ENCODE peak calls at places on chromosomes 5 and 9, in six cellular contexts. A is PC-3, D is IMR-90, T is cardiac muscle cell, K is psoas muscle, O is uterus. F is an unnamed sample.
A peak's percentile ranks its signal among the peaks of the same experiment; 100 is the strongest.

GRCh38 chr5:149675467-149676201 is 54.5 kb upstream of the PPARGC1B start:
- DNase-seq in D (no peak), O (no peak), T (no peak), A (no peak), K (no peak), F (no peak)

GRCh38 chr9:73714294-73714693 is 562.6 kb downstream of the ANXA1 start:
- DNase-seq in D (no peak), O (no peak), A (peak; percentile 7), K (no peak), T (no peak), F (no peak)

GRCh38 chr5:139757727-139758509 is 37.7 kb upstream of the PSD2 start:
- DNase-seq in K (no peak), O (no peak), T (no peak), D (no peak), A (no peak), F (no peak)

GRCh38 chr9:129278391-129279237 is 100.6 kb upstream of the IER5L start:
- DNase-seq in K (peak; percentile 35), D (no peak), T (no peak), O (peak; percentile 14), A (peak; percentile 81), F (peak; percentile 54)

GRCh38 chr5:91245871-91246270 is 137.2 kb downstream of the ARRDC3 start:
- DNase-seq in A (no peak), K (no peak), D (peak; percentile 17), T (peak; percentile 32), O (no peak), F (no peak)

GRCh38 chr5:113227798-113228197 is 207.0 kb downstream of the TSSK1B start:
- DNase-seq in T (no peak), A (no peak), K (no peak), D (no peak), O (no peak), F (no peak)

GRCh38 chr9:123985869-123986268 is 25.7 kb upstream of the LHX2 start:
- DNase-seq in A (no peak), K (no peak), D (no peak), O (no peak), T (no peak), F (no peak)

GRCh38 chr5:75952963-75953362 is 130.2 kb upstream of the SV2C start:
- DNase-seq in K (no peak), O (no peak), A (no peak), T (no peak), D (no peak), F (no peak)

GRCh38 chr9:83544002-83544698 is 5.9 kb upstream of the FRMD3 start:
- DNase-seq in T (peak; percentile 87), K (peak; percentile 58), A (peak; percentile 75), D (peak; percentile 38), O (no peak), F (no peak)

GRCh38 chr5:108748010-108748353 is 285 bp downstream of the FER start:
- DNase-seq in O (no peak), K (no peak), A (no peak), D (no peak), T (no peak), F (no peak)

GRCh38 chr5:140042551-140043507 is at the start of gene NRG2:
- DNase-seq in O (peak; percentile 73), T (peak; percentile 55), K (peak; percentile 92), A (peak; percentile 53), D (peak; percentile 7), F (peak; percentile 82)

GRCh38 chr5:164013077-164013670 is 507.8 kb downstream of the MAT2B start:
- DNase-seq in O (no peak), T (peak; percentile 90), K (no peak), A (peak; percentile 76), D (peak; percentile 86), F (no peak)

GRCh38 chr5:8953016-8953415 is 592.9 kb downstream of the SEMA5A start:
- DNase-seq in T (no peak), D (no peak), K (no peak), A (no peak), O (no peak), F (no peak)

GRCh38 chr5:102959055-102959454 is 160.9 kb downstream of the GIN1 start:
- DNase-seq in K (no peak), T (peak; percentile 85), D (peak; percentile 95), O (no peak), A (peak; percentile 96), F (no peak)

GRCh38 chr9:120307599-120307998 is 272.4 kb downstream of the CDK5RAP2 start:
- DNase-seq in O (no peak), T (no peak), D (no peak), K (no peak), A (no peak), F (no peak)

GRCh38 chr5:53362521-53362941 is 117.9 kb upstream of the FST start:
- DNase-seq in D (peak; percentile 97), K (no peak), A (peak; percentile 97), O (no peak), T (peak; percentile 96), F (no peak)

GRCh38 chr5:78534148-78535009 is 114.2 kb downstream of the LHFPL2 start:
- DNase-seq in O (peak; percentile 74), K (peak; percentile 68), D (peak; percentile 72), A (no peak), T (peak; percentile 77), F (peak; percentile 80)

GRCh38 chr9:124340219-124341069 is 74.8 kb downstream of the PSMB7 start:
- DNase-seq in K (peak; percentile 40), D (no peak), O (no peak), A (no peak), T (no peak), F (no peak)

GRCh38 chr9:34070601-34071340 is 22.1 kb upstream of the UBAP2 start:
- DNase-seq in O (no peak), T (no peak), K (no peak), A (peak; percentile 6), D (peak; percentile 67), F (no peak)

GRCh38 chr5:79845448-79846197 is 145.4 kb downstream of the MTX3 start:
- DNase-seq in D (peak; percentile 89), K (no peak), A (peak; percentile 25), T (peak; percentile 48), O (no peak), F (no peak)

GRCh38 chr5:43664641-43665040 is 61.7 kb downstream of the NNT start:
- DNase-seq in A (no peak), D (peak; percentile 22), O (no peak), T (no peak), K (no peak), F (no peak)

GRCh38 chr9:113597390-113598241 is 134.1 kb downstream of the RGS3 start:
- DNase-seq in A (no peak), K (peak; percentile 42), O (no peak), T (no peak), D (no peak), F (no peak)

GRCh38 chr9:86350006-86350755 is 4.0 kb downstream of the TUT7 start:
- DNase-seq in O (no peak), T (no peak), A (no peak), D (no peak), K (no peak), F (no peak)

GRCh38 chr9:135991771-135992170 is 30.6 kb upstream of the UBAC1 start:
- DNase-seq in K (no peak), O (no peak), A (no peak), D (no peak), T (no peak), F (no peak)

GRCh38 chr5:177336603-177337494 is 14.6 kb downstream of the LMAN2 start:
- DNase-seq in D (no peak), T (no peak), K (no peak), O (no peak), A (no peak), F (no peak)

GRCh38 chr5:181233436-181234115 is 10.1 kb downstream of the RACK1 start:
- DNase-seq in A (no peak), K (no peak), D (no peak), T (no peak), O (no peak), F (peak; percentile 35)

GRCh38 chr5:84821924-84822323 is 437.2 kb upstream of the EDIL3 start:
- DNase-seq in T (no peak), A (no peak), D (no peak), O (no peak), K (no peak), F (no peak)

GRCh38 chr5:111755264-111755941 is 1.6 kb downstream of the NREP start:
- DNase-seq in K (no peak), D (no peak), A (no peak), T (no peak), O (no peak), F (no peak)

GRCh38 chr9:3360245-3360644 is 165.6 kb downstream of the RFX3 start:
- DNase-seq in O (no peak), T (no peak), K (no peak), A (no peak), D (no peak), F (no peak)

GRCh38 chr5:138596105-138596987 is 21.1 kb upstream of the HSPA9 start:
- DNase-seq in D (no peak), O (no peak), A (no peak), T (no peak), K (no peak), F (no peak)

GRCh38 chr5:53481887-53482716 is 1.7 kb downstream of the FST start:
- DNase-seq in O (peak; percentile 74), K (peak; percentile 88), D (peak; percentile 71), T (peak; percentile 90), A (no peak), F (peak; percentile 77)

GRCh38 chr5:133746834-133747233 is 134.5 kb upstream of the FSTL4 start:
- DNase-seq in D (no peak), A (no peak), O (no peak), T (no peak), K (no peak), F (no peak)

GRCh38 chr5:65882278-65882677 is 44.1 kb upstream of the ERBIN start:
- DNase-seq in T (peak; percentile 28), D (no peak), O (no peak), K (no peak), A (no peak), F (no peak)

GRCh38 chr9:23774266-23774665 is 51.8 kb downstream of the ELAVL2 start:
- DNase-seq in O (no peak), D (no peak), K (no peak), A (peak; percentile 39), T (no peak), F (no peak)
- H3K4me1 ChIP-seq in O (no peaks in the 10 kb centered on the region), D (no peaks in the 10 kb centered on the region), K (peaks cover 2% of the 10 kb centered on the region), A (peaks cover 61% of the 10 kb centered on the region), T (peaks cover 14% of the 10 kb centered on the region), F (no peaks in the 10 kb centered on the region)

GRCh38 chr5:73117088-73117755 is 3.2 kb upstream of the TMEM171 start:
- DNase-seq in O (no peak), T (no peak), D (no peak), K (no peak), A (no peak), F (no peak)
- H3K4me1 ChIP-seq in O (peaks cover 10% of the 10 kb centered on the region), T (no peaks in the 10 kb centered on the region), D (peaks cover 15% of the 10 kb centered on the region), K (peaks cover 4% of the 10 kb centered on the region), A (peaks cover 31% of the 10 kb centered on the region), F (peaks cover 11% of the 10 kb centered on the region)

DNA sequence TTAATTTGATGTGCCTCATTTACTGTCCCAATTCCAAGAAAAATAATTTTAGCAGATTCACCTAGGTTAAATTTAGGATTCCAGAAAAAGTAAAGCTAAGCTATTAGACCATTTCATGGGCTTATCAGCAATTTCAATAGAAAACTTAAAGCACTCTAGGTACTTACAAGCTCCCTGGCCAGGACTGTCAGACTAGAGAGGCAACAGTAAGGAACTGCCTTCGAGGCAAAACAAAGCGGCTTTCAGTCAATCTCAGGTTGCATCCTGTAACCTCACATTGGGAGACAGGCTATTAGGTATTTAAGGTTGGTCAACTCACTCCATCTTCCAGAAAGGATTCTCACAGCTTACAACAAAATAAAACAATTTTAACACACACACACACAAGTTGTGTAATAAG is 48.7 kb upstream of the FSD1L start:
- DNase-seq in A (no peak), O (no peak), D (no peak), T (no peak), K (no peak), F (no peak)
- H3K4me1 ChIP-seq in A (no peaks in the 10 kb centered on the region), O (no peaks in the 10 kb centered on the region), D (peaks cover 3% of the 10 kb centered on the region), T (peaks cover 48% of the 10 kb centered on the region), K (no peaks in the 10 kb centered on the region), F (no peaks in the 10 kb centered on the region)

GRCh38 chr5:143350341-143350740 is 53.1 kb downstream of the NR3C1 start:
- DNase-seq in D (no peak), A (no peak), O (no peak), T (no peak), K (no peak), F (no peak)
- H3K4me1 ChIP-seq in D (peaks cover 16% of the 10 kb centered on the region), A (peaks cover 23% of the 10 kb centered on the region), O (peaks cover 10% of the 10 kb centered on the region), T (peaks cover 4% of the 10 kb centered on the region), K (peaks cover 98% of the 10 kb centered on the region), F (peaks cover 75% of the 10 kb centered on the region)